ENCODE peak calls at places on chromosomes 6 and 20, in six cellular contexts. U, S, Z, L, N and P are unnamed samples.

GRCh38 chr20:37524221-37524700 is 3.2 kb downstream of the NNAT start:
- DNase-seq in N (no peak), U (no peak), L (peak; percentile 80), Z (no peak), S (no peak), P (no peak)

GRCh38 chr6:40350193-40350941 is 236.8 kb downstream of the LRFN2 start:
- DNase-seq in L (no peak), U (no peak), Z (no peak), N (no peak), S (peak; percentile 7), P (peak; percentile 10)

GRCh38 chr20:45817652-45818194 is 5.3 kb downstream of the UBE2C start:
- DNase-seq in Z (peak; percentile 63), U (peak; percentile 81), L (no peak), N (no peak), S (no peak), P (no peak)

GRCh38 chr20:5908981-5909380 is 41.4 kb downstream of the TRMT6 start:
- DNase-seq in L (no peak), U (no peak), Z (no peak), N (no peak), S (no peak), P (no peak)

GRCh38 chr20:46017272-46017671 is 8.6 kb downstream of the MMP9 start:
- DNase-seq in N (no peak), S (no peak), L (no peak), Z (no peak), U (no peak), P (no peak)

GRCh38 chr20:47501117-47501482 is 587 bp upstream of the NCOA3 start:
- DNase-seq in N (no peak), L (no peak), U (peak; percentile 13), S (no peak), Z (peak; percentile 42), P (no peak)

GRCh38 chr6:136429681-136430080 is 120.5 kb downstream of the MAP7 start:
- DNase-seq in N (no peak), Z (no peak), L (no peak), S (no peak), U (no peak), P (no peak)

GRCh38 chr6:89481695-89482094 is 48.7 kb downstream of the ANKRD6 start:
- DNase-seq in L (no peak), U (no peak), S (no peak), Z (no peak), N (no peak), P (no peak)

GRCh38 chr20:18739785-18740184 is 73.8 kb upstream of the SCP2D1 start:
- DNase-seq in N (no peak), S (no peak), U (peak; percentile 90), Z (peak; percentile 86), L (no peak), P (no peak)

GRCh38 chr20:63233924-63234323 is 1.8 kb upstream of the BIRC7 start:
- DNase-seq in L (no peak), S (no peak), N (no peak), U (no peak), Z (no peak), P (no peak)

GRCh38 chr20:63236116-63236837 is 572 bp downstream of the BIRC7 start:
- DNase-seq in S (no peak), U (no peak), L (no peak), N (no peak), Z (no peak), P (no peak)

GRCh38 chr20:63235399-63235983 is at the start of gene BIRC7:
- DNase-seq in N (peak; percentile 85), U (no peak), L (peak; percentile 79), S (no peak), Z (no peak), P (no peak)

GRCh38 chr20:63233061-63233344 is 2.7 kb upstream of the BIRC7 start:
- DNase-seq in L (no peak), N (no peak), S (no peak), Z (no peak), U (no peak), P (no peak)

GRCh38 chr20:63234693-63235398 is 859 bp upstream of the BIRC7 start:
- DNase-seq in U (no peak), L (peak; percentile 89), Z (no peak), S (no peak), N (no peak), P (no peak)
- TF ChIP-seq CTCF in U (peak; percentile 10), L (peak; percentile 96), Z (peak; percentile 43), S (peak; percentile 47), N (peak; percentile 30), P (peak; percentile 70)

GRCh38 chr6:34663887-34664269 is 32.7 kb downstream of the ILRUN start:
- DNase-seq in L (no peak), U (peak; percentile 43), N (no peak), S (no peak), Z (peak; percentile 26), P (no peak)
- TF ChIP-seq CTCF in L (no peak), U (no peak), N (no peak), S (no peak), Z (no peak), P (no peak)

DNA sequence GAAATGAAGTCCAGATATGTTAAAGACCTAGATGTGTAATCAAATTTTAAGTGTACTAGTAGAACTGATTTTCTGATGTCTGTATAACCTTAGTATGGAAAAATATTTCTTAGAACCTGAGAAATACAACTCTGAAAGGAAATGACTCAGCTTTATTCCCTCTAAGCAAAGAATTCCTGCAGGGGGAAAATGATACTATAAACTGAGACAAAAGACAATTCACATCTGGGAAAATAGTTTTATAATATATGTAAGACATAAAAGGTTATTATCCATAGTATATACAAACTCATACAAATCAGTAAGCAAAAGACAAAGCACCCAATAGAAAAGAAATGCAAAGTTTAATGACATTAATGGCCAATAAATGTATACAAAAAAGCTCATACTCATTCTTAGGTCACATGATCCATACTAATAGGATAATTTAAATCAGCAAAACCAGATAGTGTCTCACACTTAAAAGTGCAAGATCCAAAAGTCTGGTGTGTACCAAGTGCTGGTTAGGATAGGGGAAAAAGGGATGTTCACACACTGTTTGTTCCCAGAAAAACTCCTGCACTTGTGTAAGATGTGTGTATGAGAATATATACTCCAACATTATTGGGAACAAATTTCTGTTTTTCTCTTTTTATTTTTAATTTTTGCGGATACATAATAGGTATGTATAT is 22.6 kb downstream of the RNF217 start:
- DNase-seq in U (peak; percentile 78), L (no peak), Z (peak; percentile 60), N (no peak), S (no peak), P (no peak)
- TF ChIP-seq CTCF in U (no peak), L (no peak), Z (no peak), N (no peak), S (no peak), P (no peak)

GRCh38 chr6:1598433-1598832 is 11.3 kb upstream of the FOXC1 start:
- DNase-seq in Z (no peak), L (no peak), S (no peak), U (no peak), N (no peak), P (no peak)
- TF ChIP-seq CTCF in Z (no peak), L (no peak), S (no peak), U (no peak), N (no peak), P (no peak)

GRCh38 chr6:166485651-166486535 is 100.6 kb downstream of the RAMACL start:
- DNase-seq in Z (no peak), N (peak; percentile 54), S (no peak), L (no peak), U (no peak), P (no peak)
- TF ChIP-seq CTCF in Z (no peak), N (peak; percentile 7), S (no peak), L (no peak), U (no peak), P (no peak)

DNA sequence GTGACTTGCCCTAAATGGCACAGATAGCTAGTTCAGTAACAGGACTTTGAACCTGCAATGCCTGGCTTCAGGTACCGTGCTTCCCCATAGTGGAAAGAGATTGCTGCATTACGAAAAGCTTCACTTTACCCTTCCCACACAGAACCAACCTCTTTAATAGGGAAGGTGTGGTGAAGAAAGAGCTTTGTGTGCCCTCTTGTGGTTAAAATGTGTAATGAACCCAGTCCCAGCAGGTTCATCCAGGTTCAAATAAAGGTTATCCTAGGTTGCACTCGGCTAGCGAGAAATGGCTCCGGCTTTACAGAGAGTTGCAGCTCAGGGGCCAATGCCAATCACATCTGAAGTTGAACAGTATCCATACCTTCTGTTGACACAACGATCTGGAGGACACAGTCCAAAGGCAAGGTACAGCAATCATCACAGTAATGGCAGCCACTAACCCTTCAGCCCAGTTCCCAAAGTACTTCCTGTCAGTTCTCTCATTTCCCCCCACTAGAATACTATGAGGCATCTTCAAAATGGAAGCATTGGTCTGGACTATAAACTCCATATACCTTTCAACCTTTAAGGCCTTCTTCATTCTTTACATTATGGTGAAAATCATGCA is 3.0 kb downstream of the DEFB115 start:
- DNase-seq in U (no peak), Z (no peak), N (no peak), L (peak; percentile 63), S (no peak), P (no peak)
- TF ChIP-seq CTCF in U (peak; percentile 12), Z (no peak), N (peak; percentile 47), L (peak; percentile 91), S (no peak), P (no peak)

GRCh38 chr20:32762754-32763201 is 593 bp downstream of the DNMT3B start:
- DNase-seq in N (no peak), L (peak; percentile 68), U (no peak), Z (no peak), S (no peak), P (peak; percentile 58)

GRCh38 chr20:32761417-32761830 is 761 bp upstream of the DNMT3B start:
- DNase-seq in Z (no peak), U (no peak), N (no peak), S (no peak), L (no peak), P (no peak)

GRCh38 chr20:32763202-32763999 is 1.2 kb downstream of the DNMT3B start:
- DNase-seq in L (peak; percentile 67), S (no peak), U (no peak), Z (no peak), N (peak; percentile 68), P (no peak)

GRCh38 chr20:32764000-32764960 is 2.1 kb downstream of the DNMT3B start:
- DNase-seq in N (no peak), U (no peak), S (no peak), L (no peak), Z (no peak), P (no peak)

DNA sequence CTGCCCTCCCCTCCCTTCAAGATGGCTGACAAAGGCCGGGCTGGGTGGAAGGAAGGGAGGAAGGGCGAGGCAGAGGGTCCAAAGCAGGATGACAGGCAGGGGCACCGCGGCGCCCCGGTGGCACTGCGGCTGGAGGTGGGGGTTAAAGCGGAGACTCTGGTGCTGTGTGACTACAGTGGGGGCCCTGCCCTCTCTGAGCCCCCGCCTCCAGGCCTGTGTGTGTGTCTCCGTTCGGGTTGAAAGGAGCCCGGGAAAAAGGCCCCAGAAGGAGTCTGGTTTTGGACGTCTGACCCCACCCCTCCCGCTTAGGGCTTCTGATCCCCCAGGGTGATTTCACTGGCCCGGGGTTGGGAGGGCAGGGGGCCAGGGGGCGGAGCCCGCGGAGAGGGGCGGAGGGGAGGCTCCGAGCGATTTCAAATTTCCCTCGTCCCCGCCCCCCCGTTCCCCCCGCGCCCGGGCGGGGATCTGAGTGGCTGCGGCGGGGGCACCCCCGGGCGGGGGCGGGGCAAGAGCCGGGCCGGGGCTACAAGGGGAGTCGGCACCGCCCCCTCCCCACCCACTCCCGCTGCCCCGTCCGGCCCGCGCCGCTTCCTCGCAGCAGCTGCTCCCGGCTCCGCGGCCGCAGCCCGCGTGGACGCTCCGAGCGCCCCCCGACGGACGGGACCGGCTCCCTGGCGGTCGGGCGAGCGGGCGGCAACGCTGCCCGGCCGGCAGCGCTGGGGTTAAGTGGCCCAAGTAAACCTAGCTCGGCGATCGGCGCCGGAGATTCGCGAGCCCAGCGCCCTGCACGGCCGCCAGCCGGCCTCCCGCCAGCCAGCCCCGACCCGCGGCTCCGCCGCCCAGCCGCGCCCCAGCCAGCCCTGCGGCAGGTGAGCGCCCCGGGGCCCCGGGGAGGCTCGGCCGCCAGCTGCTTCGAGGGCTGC is at the start of gene DNMT3B:
- DNase-seq in Z (peak; percentile 62), U (peak; percentile 73), N (peak; percentile 89), L (peak; percentile 97), S (peak; percentile 70), P (peak; percentile 69)
- TF ChIP-seq CTCF in Z (no peak), U (peak; percentile 46), N (peak; percentile 9), L (no peak), S (no peak), P (no peak)